ENCODE peak calls at places on chromosomes 6 and 20, in six cellular contexts. K is prostate gland; C is left ventricle myocardium inferior; H is tibial nerve; L is upper lobe of right lung; E is CD4-positive, CD25-positive, alpha-beta regulatory T cell. X is an unnamed sample.

GRCh38 chr20:38805958-38806854 is 709 bp downstream of the PPP1R16B start:
- DNase-seq in K (no peak), C (peak; percentile 18), H (no peak), L (peak; percentile 68), E (peak; percentile 29), X (peak; percentile 29)

GRCh38 chr6:118562959-118563358 is 14.9 kb downstream of the PLN start:
- DNase-seq in K (no peak), C (no peak), H (no peak), L (no peak), E (no peak), X (no peak)

GRCh38 chr6:64812138-64812537 is 894.9 kb downstream of the EYS start:
- DNase-seq in K (no peak), C (no peak), H (no peak), L (no peak), E (no peak), X (no peak)

GRCh38 chr6:40042232-40042631 is 108.0 kb upstream of the MOCS1 start:
- DNase-seq in K (no peak), C (no peak), H (no peak), L (no peak), E (no peak), X (no peak)

GRCh38 chr20:10217517-10218410 is 866 bp upstream of the SNAP25 start:
- DNase-seq in K (peak; percentile 44), C (no peak), H (no peak), L (no peak), E (no peak), X (peak; percentile 72)

GRCh38 chr6:11007715-11008608 is 36.1 kb downstream of the ELOVL2 start:
- DNase-seq in K (no peak), C (no peak), H (no peak), L (no peak), E (no peak), X (peak; percentile 45)

GRCh38 chr6:92779758-92780157 is 639.6 kb downstream of the EPHA7 start:
- DNase-seq in K (peak; percentile 7), C (no peak), H (peak; percentile 23), L (no peak), E (no peak), X (peak; percentile 69)

GRCh38 chr6:116779569-116780164 is 14.1 kb upstream of the FAM162B start:
- DNase-seq in K (no peak), C (no peak), H (no peak), L (no peak), E (no peak), X (no peak)

GRCh38 chr20:36950432-36951197 is 893 bp downstream of the SAMHD1 start:
- DNase-seq in K (peak; percentile 8), C (peak; percentile 20), H (no peak), L (no peak), E (peak; percentile 38), X (no peak)

GRCh38 chr6:7919871-7920270 is 9.3 kb upstream of the TXNDC5 start:
- DNase-seq in K (no peak), C (no peak), H (no peak), L (no peak), E (no peak), X (no peak)

GRCh38 chr6:45697605-45698004 is 318.1 kb downstream of the CLIC5 start:
- DNase-seq in K (no peak), C (no peak), H (no peak), L (no peak), E (no peak), X (no peak)

GRCh38 chr20:37505263-37506165 is 15.5 kb upstream of the NNAT start:
- DNase-seq in K (no peak), C (no peak), H (no peak), L (no peak), E (no peak), X (no peak)

GRCh38 chr6:119535332-119535731 is 185.8 kb upstream of the MAN1A1 start:
- DNase-seq in K (no peak), C (no peak), H (no peak), L (no peak), E (no peak), X (no peak)

GRCh38 chr20:22699396-22699795 is 115.0 kb upstream of the FOXA2 start:
- DNase-seq in K (no peak), C (no peak), H (no peak), L (no peak), E (no peak), X (no peak)

GRCh38 chr20:14724465-14724864 is 387.1 kb upstream of the FLRT3 start:
- DNase-seq in K (no peak), C (no peak), H (no peak), L (no peak), E (no peak), X (no peak)

GRCh38 chr6:148824960-148825359 is 78.1 kb downstream of the UST start:
- DNase-seq in K (no peak), C (no peak), H (no peak), L (no peak), E (no peak), X (no peak)

GRCh38 chr20:35572838-35573237 is 31.0 kb downstream of the ERGIC3 start:
- DNase-seq in K (no peak), C (no peak), H (no peak), L (peak; percentile 17), E (no peak), X (no peak)

GRCh38 chr6:31718294-31718693 is 3.1 kb downstream of the LY6G6D start:
- DNase-seq in K (peak; percentile 88), C (no peak), H (no peak), L (no peak), E (no peak), X (no peak)

GRCh38 chr6:24936641-24937317 is 1.0 kb upstream of the RIPOR2 start:
- DNase-seq in K (no peak), C (no peak), H (no peak), L (no peak), E (peak; percentile 50), X (no peak)

GRCh38 chr20:52105045-52105572 is 86.5 kb downstream of the ZFP64 start:
- DNase-seq in K (no peak), C (no peak), H (no peak), L (peak; percentile 63), E (no peak), X (peak; percentile 62)

GRCh38 chr6:24854077-24854670 is 55.5 kb upstream of the ARMH2 start:
- DNase-seq in K (no peak), C (no peak), H (no peak), L (no peak), E (no peak), X (no peak)

GRCh38 chr6:87968435-87969278 is 79.0 kb upstream of the SPACA1 start:
- DNase-seq in K (peak; percentile 33), C (no peak), H (no peak), L (peak; percentile 74), E (no peak), X (no peak)

GRCh38 chr6:7938562-7939185 is 28.1 kb upstream of the TXNDC5 start:
- DNase-seq in K (no peak), C (no peak), H (no peak), L (no peak), E (no peak), X (no peak)

GRCh38 chr20:32465092-32465900 is 107.2 kb downstream of the ASXL1 start:
- DNase-seq in K (no peak), C (peak; percentile 64), H (no peak), L (peak; percentile 88), E (no peak), X (peak; percentile 86)

GRCh38 chr6:75494290-75494689 is 690 bp upstream of the FILIP1 start:
- DNase-seq in K (no peak), C (no peak), H (no peak), L (no peak), E (no peak), X (no peak)

GRCh38 chr20:54061106-54061881 is 9.1 kb downstream of the BCAS1 start:
- DNase-seq in K (no peak), C (no peak), H (no peak), L (no peak), E (no peak), X (no peak)

GRCh38 chr20:38162878-38163875 is 1.9 kb downstream of the TGM2 start:
- DNase-seq in K (no peak), C (no peak), H (no peak), L (no peak), E (no peak), X (no peak)

GRCh38 chr6:136607932-136608772 is 57.9 kb upstream of the MAP7 start:
- DNase-seq in K (peak; percentile 52), C (peak; percentile 44), H (peak; percentile 76), L (peak; percentile 70), E (peak; percentile 60), X (peak; percentile 34)

GRCh38 chr6:13593720-13594119 is 19.3 kb downstream of the SIRT5 start:
- DNase-seq in K (no peak), C (no peak), H (no peak), L (no peak), E (no peak), X (no peak)

GRCh38 chr6:5507056-5507722 is 245.9 kb downstream of the FARS2 start:
- DNase-seq in K (no peak), C (no peak), H (no peak), L (no peak), E (no peak), X (no peak)

GRCh38 chr6:3796396-3796795 is 44.9 kb upstream of the PXDC1 start:
- DNase-seq in K (no peak), C (peak; percentile 46), H (no peak), L (no peak), E (no peak), X (peak; percentile 78)
- H3K4me1 ChIP-seq in K (no peaks in the 10 kb centered on the region), C (peaks cover 51% of the 10 kb centered on the region), H (no peaks in the 10 kb centered on the region), L (peaks cover 35% of the 10 kb centered on the region), E (no peaks in the 10 kb centered on the region), X (peaks cover 18% of the 10 kb centered on the region)

GRCh38 chr20:50804453-50805348 is 9.8 kb downstream of the BCAS4 start:
- DNase-seq in K (no peak), C (no peak), H (no peak), L (no peak), E (peak; percentile 15), X (no peak)
- H3K4me1 ChIP-seq in K (no peaks in the 10 kb centered on the region), C (no peaks in the 10 kb centered on the region), H (no peaks in the 10 kb centered on the region), L (no peaks in the 10 kb centered on the region), E (peaks cover 8% of the 10 kb centered on the region), X (no peaks in the 10 kb centered on the region)

GRCh38 chr6:33739611-33740010 is 7.1 kb downstream of the IP6K3 start:
- DNase-seq in K (no peak), C (no peak), H (no peak), L (no peak), E (no peak), X (no peak)
- H3K4me1 ChIP-seq in K (peaks cover 11% of the 10 kb centered on the region), C (peaks cover 93% of the 10 kb centered on the region), H (no peaks in the 10 kb centered on the region), L (peaks cover 11% of the 10 kb centered on the region), E (no peaks in the 10 kb centered on the region), X (peaks cover 5% of the 10 kb centered on the region)

GRCh38 chr6:163577404-163577803 is 162.9 kb downstream of the QKI start:
- DNase-seq in K (no peak), C (no peak), H (no peak), L (no peak), E (no peak), X (no peak)
- H3K4me1 ChIP-seq in K (no peaks in the 10 kb centered on the region), C (peaks cover 59% of the 10 kb centered on the region), H (no peaks in the 10 kb centered on the region), L (peaks cover 8% of the 10 kb centered on the region), E (no peaks in the 10 kb centered on the region), X (peaks cover 3% of the 10 kb centered on the region)

DNA sequence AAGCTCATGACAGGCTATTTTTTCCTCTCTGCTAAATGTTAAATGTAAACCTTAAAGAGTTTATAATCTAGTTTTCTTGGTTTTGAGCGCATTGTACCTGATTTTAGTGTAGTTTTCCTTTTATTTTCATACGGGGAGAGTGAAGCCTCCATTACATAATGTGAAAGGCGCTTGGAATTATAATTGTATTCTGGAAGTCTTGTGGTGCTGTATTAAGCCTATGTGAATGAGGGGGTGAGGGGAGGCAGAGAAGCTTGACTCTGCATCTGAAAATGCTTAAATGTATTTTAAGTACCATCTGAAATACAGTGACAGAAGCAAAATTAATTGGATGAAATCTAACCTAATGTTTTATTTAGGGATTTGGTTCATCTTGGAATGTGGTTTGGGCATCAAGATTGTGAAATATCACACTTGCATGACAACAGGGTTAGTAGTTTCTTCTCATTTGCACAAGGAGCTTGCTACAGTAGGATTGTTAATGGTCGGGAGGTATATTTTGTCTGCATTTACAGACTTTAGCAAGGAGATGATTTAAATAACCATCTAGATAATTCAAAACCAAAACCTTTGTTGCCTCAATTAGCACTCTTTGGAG is 41.2 kb downstream of the TMEM200A start:
- DNase-seq in K (no peak), C (no peak), H (no peak), L (no peak), E (no peak), X (no peak)
- H3K4me1 ChIP-seq in K (no peaks in the 10 kb centered on the region), C (no peaks in the 10 kb centered on the region), H (no peaks in the 10 kb centered on the region), L (no peaks in the 10 kb centered on the region), E (no peaks in the 10 kb centered on the region), X (no peaks in the 10 kb centered on the region)

X was measured in right cardiac atrium.